ENCODE peak calls at places on chromosomes 5 and 9, in seven cellular contexts. I is A673, Z is left ventricle myocardium inferior, V is sigmoid colon, Y is GM23338, N is neural progenitor cell, B is IMR-90. U is an unnamed sample.

GRCh38 chr5:101904736-101905135 is 391.3 kb downstream of the SLCO4C1 start:
- DNase-seq in I (no peak), Z (no peak), V (no peak), Y (no peak), N (peak; percentile 10), B (no peak), U (no peak)

GRCh38 chr5:112669328-112669963 is 68.2 kb upstream of the APC start:
- DNase-seq in I (no peak), Z (no peak), V (no peak), Y (no peak), N (peak; percentile 39), B (no peak), U (no peak)

GRCh38 chr9:137031904-137032639 is at the start of gene FUT7:
- DNase-seq in I (no peak), Z (no peak), V (no peak), Y (no peak), N (no peak), B (no peak), U (no peak)

GRCh38 chr9:92135576-92135975 is 20.4 kb upstream of the SPTLC1 start:
- DNase-seq in I (no peak), Z (no peak), V (no peak), Y (no peak), N (no peak), B (no peak), U (no peak)

GRCh38 chr5:78718827-78719226 is 70.3 kb upstream of the LHFPL2 start:
- DNase-seq in I (no peak), Z (no peak), V (no peak), Y (peak; percentile 12), N (no peak), B (no peak), U (no peak)

GRCh38 chr5:134113908-134114875 is at the start of gene TCF7:
- DNase-seq in I (peak; percentile 86), Z (peak; percentile 69), V (peak; percentile 86), Y (peak; percentile 92), N (peak; percentile 95), B (peak; percentile 71), U (peak; percentile 78)

GRCh38 chr9:127903557-127904475 is 4.4 kb upstream of the ST6GALNAC6 start:
- DNase-seq in I (no peak), Z (peak; percentile 81), V (peak; percentile 84), Y (peak; percentile 88), N (no peak), B (no peak), U (peak; percentile 70)

GRCh38 chr5:74421365-74421764 is 219.2 kb downstream of the ENC1 start:
- DNase-seq in I (no peak), Z (no peak), V (no peak), Y (no peak), N (no peak), B (no peak), U (no peak)

GRCh38 chr5:56479701-56480304 is 246.7 kb upstream of the ANKRD55 start:
- DNase-seq in I (no peak), Z (no peak), V (no peak), Y (no peak), N (no peak), B (no peak), U (no peak)

GRCh38 chr9:18325337-18326011 is 148.5 kb upstream of the ADAMTSL1 start:
- DNase-seq in I (no peak), Z (no peak), V (no peak), Y (no peak), N (no peak), B (no peak), U (no peak)

GRCh38 chr5:3265131-3265885 is 330.3 kb upstream of the IRX1 start:
- DNase-seq in I (no peak), Z (no peak), V (no peak), Y (no peak), N (no peak), B (no peak), U (no peak)

GRCh38 chr5:82820958-82821880 is 256.0 kb downstream of the TMEM167A start:
- DNase-seq in I (peak; percentile 72), Z (no peak), V (no peak), Y (no peak), N (peak; percentile 4), B (no peak), U (no peak)

GRCh38 chr9:98117984-98118639 is 910 bp downstream of the TRIM14 start:
- DNase-seq in I (peak; percentile 51), Z (no peak), V (no peak), Y (peak; percentile 40), N (peak; percentile 36), B (peak; percentile 28), U (peak; percentile 49)

GRCh38 chr9:133009906-133010582 is 20.8 kb upstream of the GTF3C5 start:
- DNase-seq in I (no peak), Z (no peak), V (no peak), Y (no peak), N (no peak), B (no peak), U (no peak)

GRCh38 chr5:78076351-78076750 is 218.1 kb downstream of the AP3B1 start:
- DNase-seq in I (no peak), Z (no peak), V (no peak), Y (peak; percentile 61), N (no peak), B (no peak), U (no peak)

GRCh38 chr9:109108318-109108717 is 11.4 kb downstream of the TMEM245 start:
- DNase-seq in I (no peak), Z (no peak), V (no peak), Y (no peak), N (no peak), B (peak; percentile 71), U (peak; percentile 64)

GRCh38 chr5:174188300-174188699 is 142.8 kb downstream of the NSG2 start:
- DNase-seq in I (no peak), Z (peak; percentile 27), V (no peak), Y (no peak), N (no peak), B (no peak), U (peak; percentile 3)

GRCh38 chr9:87641067-87641466 is 84.9 kb upstream of the CTSL start:
- DNase-seq in I (no peak), Z (no peak), V (no peak), Y (no peak), N (no peak), B (no peak), U (no peak)

GRCh38 chr5:115391780-115392179 is 95.3 kb upstream of the CCDC112 start:
- DNase-seq in I (no peak), Z (no peak), V (no peak), Y (no peak), N (no peak), B (no peak), U (no peak)
- H3K4me3 ChIP-seq in I (no peak overlapping the region), Z (no peak overlapping the region), V (no peak overlapping the region), Y (no peak overlapping the region), N (no peak overlapping the region), B (no peak overlapping the region), U (no peak overlapping the region)

DNA sequence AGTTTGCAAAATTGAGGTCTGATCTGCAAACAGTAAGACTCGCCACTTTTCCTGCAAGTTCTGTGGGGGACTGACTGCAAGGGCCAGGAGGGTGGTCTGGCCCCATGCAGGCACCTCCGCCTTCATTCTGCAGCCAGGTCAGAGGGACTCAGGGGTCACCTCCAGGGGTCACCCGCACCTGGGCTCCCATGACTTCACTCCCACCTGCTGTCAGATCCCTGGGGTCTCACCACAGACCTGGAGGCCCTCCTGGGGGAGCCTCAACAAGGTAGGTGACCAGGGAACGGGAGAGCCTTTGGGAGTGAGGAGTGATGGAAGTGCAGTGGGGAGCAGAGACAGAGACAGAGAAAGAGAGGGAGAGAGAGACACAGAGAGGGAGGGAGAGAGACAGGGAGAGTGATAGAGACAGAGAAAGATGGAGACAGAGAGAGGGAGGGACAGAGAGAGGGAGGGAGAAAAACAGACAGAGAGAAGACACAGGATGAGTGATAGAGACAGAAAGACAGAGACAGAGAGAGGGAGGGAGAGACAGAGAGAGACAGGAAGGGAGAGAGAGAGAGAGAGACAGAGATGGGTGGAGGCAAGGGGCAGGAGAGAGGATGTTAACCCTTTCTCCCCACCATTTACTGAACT is 41.5 kb upstream of the SLC6A19 start:
- DNase-seq in I (no peak), Z (no peak), V (no peak), Y (no peak), N (no peak), B (no peak), U (no peak)
- TF ChIP-seq CTCF in I (no peak), Z (no peak), V (no peak), Y (no peak), N (no peak), B (no peak), U (no peak)

DNA sequence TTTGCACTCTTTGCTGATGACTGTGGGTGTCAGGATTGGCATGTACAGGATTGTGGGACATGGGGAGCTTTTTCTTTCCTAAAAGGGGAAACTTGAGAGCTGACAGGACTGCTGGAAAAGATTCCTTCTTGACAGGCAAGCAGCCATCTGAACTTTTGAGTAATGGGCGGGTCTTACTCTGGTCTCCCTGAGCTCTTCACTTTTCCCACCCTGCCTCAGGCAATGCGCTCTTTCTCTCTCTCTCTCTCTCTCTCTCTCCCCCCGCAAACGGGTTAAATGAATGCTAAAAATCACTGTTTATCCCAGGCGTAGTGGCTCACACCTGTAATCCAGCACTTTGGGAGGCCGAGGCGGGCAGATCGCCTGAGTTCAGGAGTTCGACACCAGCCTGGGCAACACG is 37.1 kb upstream of the F2RL1 start:
- DNase-seq in I (no peak), Z (no peak), V (no peak), Y (no peak), N (no peak), B (no peak), U (no peak)
- H3K4me3 ChIP-seq in I (no peak overlapping the region), Z (no peak overlapping the region), V (no peak overlapping the region), Y (no peak overlapping the region), N (no peak overlapping the region), B (no peak overlapping the region), U (no peak overlapping the region)

DNA sequence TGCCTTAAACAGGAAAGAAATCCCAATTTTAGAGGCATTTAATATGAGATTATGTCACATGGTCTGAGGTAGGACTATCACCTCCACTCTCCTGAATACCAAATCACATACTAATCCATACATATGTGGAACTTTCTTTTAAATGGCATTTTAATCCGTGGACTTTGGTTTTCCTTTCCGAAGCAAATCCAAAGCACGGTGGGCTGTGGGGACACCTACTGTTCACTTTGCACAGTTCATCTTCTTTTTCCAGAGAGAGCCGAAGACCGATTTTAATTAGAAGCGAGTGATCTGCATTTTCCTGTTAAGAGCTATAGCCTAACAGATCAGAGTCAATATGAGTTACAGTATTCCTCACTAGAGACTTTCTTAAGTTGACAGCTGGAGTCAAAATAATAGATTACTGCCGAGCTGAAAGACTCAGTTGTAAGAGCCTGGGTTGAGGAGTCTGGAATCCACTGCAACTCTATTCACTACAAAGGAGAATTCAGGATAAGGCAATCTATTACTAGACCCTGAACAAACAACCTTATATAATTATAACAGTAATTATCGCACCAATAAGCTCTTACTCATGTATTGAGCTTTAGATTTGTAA is 144.8 kb downstream of the TRPM6 start:
- DNase-seq in I (peak; percentile 45), Z (no peak), V (no peak), Y (peak; percentile 66), N (peak; percentile 61), B (peak; percentile 24), U (peak; percentile 74)
- TF ChIP-seq CTCF in I (peak; percentile 75), Z (peak; percentile 72), V (no peak), Y (peak; percentile 86), N (peak; percentile 96), B (peak; percentile 72), U (peak; percentile 78)

U was measured in foreskin fibroblast.